ENCODE peak calls at places on chromosome X, in nine cellular contexts. R is H1; P is stimulated activated naive CD4-positive, alpha-beta T cell; Q is SHP77 treated with DMSO at 0.1 percent for 48 hours; W is stimulated activated CD4-positive, alpha-beta T cell treated with anti-CD3 and anti-CD28 coated beads, Interleukin-2, amount 100 ng/mL, for 48 hours; D is upper lobe of left lung; G is frontal cortex; T is lung; F is activated effector memory CD4-positive, alpha-beta T cell treated with anti-CD3 and anti-CD28 coated beads, Interleukin-2, amount 50 U/mL, for 16 hours. B is an unnamed sample.

GRCh38 chrX:8284131-8284530 is 113.1 kb upstream of the VCX2 start:
- DNase-seq in G (no peak), F (no peak), R (no peak), D (peak), Q (no peak), W (no peak), P (no peak), T (no peak), B (no peak)

GRCh38 chrX:118773782-118774181 is 46.4 kb downstream of the IL13RA1 start:
- DNase-seq in F (no peak), R (no peak), D (peak), G (no peak), T (peak), Q (no peak), W (no peak), P (no peak), B (no peak)

GRCh38 chrX:3129256-3129655 is 88.0 kb downstream of the ARSF start:
- DNase-seq in P (no peak), R (no peak), D (no peak), F (no peak), Q (no peak), T (no peak), G (no peak), W (no peak), B (no peak)

GRCh38 chrX:110286126-110286525 is 31.8 kb downstream of the AMMECR1 start:
- DNase-seq in T (no peak), R (no peak), F (no peak), W (no peak), D (no peak), P (no peak), G (no peak), Q (no peak), B (no peak)

GRCh38 chrX:114924846-114925245 is 92.6 kb downstream of the IL13RA2 start:
- DNase-seq in F (no peak), W (no peak), Q (no peak), T (no peak), P (no peak), G (no peak), R (no peak), D (no peak), B (no peak)

GRCh38 chrX:42276982-42277690 is 353.8 kb upstream of the CASK start:
- DNase-seq in G (no peak), P (no peak), F (no peak), W (no peak), T (no peak), R (no peak), Q (no peak), D (no peak), B (no peak)

GRCh38 chrX:40174594-40175415 is 77.0 kb upstream of the BCOR start:
- DNase-seq in F (peak), P (no peak), G (no peak), T (no peak), Q (peak), D (no peak), R (no peak), W (peak), B (no peak)

GRCh38 chrX:9928083-9928482 is 39.1 kb upstream of the CLDN34 start:
- DNase-seq in R (peak), W (no peak), D (no peak), F (no peak), G (no peak), T (no peak), P (no peak), Q (no peak), B (no peak)

GRCh38 chrX:151363316-151363715 is 33.7 kb upstream of the VMA21 start:
- DNase-seq in T (no peak), R (no peak), P (no peak), F (no peak), W (no peak), Q (no peak), D (no peak), G (no peak), B (no peak)

GRCh38 chrX:123153846-123154335 is 30.2 kb upstream of the GRIA3 start:
- DNase-seq in T (no peak), P (no peak), R (no peak), D (no peak), W (no peak), F (no peak), Q (no peak), G (no peak), B (no peak)

GRCh38 chrX:20620301-20620700 is 353.6 kb upstream of the RPS6KA3 start:
- DNase-seq in Q (no peak), W (no peak), R (no peak), T (no peak), F (no peak), D (no peak), P (no peak), G (no peak), B (no peak)

GRCh38 chrX:11434607-11435006 is 141.4 kb downstream of the AMELX start:
- DNase-seq in Q (no peak), G (no peak), T (no peak), W (no peak), R (no peak), D (no peak), F (no peak), P (no peak), B (no peak)

GRCh38 chrX:52576946-52577345 is 60.1 kb upstream of the XAGE1B start:
- DNase-seq in D (no peak), P (no peak), W (no peak), G (no peak), F (no peak), Q (no peak), R (no peak), T (no peak), B (no peak)

GRCh38 chrX:124234348-124234747 is 98.1 kb upstream of the TEX13D start:
- DNase-seq in P (no peak), W (no peak), D (no peak), R (no peak), F (no peak), G (no peak), Q (no peak), T (no peak), B (no peak)

GRCh38 chrX:16882702-16883486 is 12.7 kb upstream of the RBBP7 start:
- DNase-seq in G (peak), R (no peak), T (peak), W (peak), F (peak), P (peak), Q (peak), D (peak), B (peak)

GRCh38 chrX:119809185-119809666 is 17.8 kb upstream of the RPL39 start:
- DNase-seq in F (no peak), P (no peak), D (no peak), R (no peak), G (no peak), Q (no peak), W (no peak), T (no peak), B (no peak)

GRCh38 chrX:49995021-49995731 is 72.8 kb downstream of the CLCN5 start:
- DNase-seq in P (no peak), W (no peak), T (no peak), F (no peak), G (no peak), Q (no peak), R (no peak), D (no peak), B (no peak)

GRCh38 chrX:139203681-139204575 is 326.6 kb upstream of the F9 start:
- DNase-seq in R (no peak), G (no peak), D (no peak), W (no peak), F (no peak), Q (no peak), T (no peak), P (no peak), B (no peak)

GRCh38 chrX:69357293-69357692 is 146.8 kb upstream of the NALF2 start:
- DNase-seq in D (no peak), Q (no peak), R (no peak), G (no peak), W (no peak), F (no peak), P (no peak), T (no peak), B (no peak)

GRCh38 chrX:20594985-20595384 is 328.3 kb upstream of the RPS6KA3 start:
- DNase-seq in P (no peak), F (no peak), D (no peak), T (no peak), R (no peak), W (no peak), Q (no peak), G (no peak), B (no peak)

GRCh38 chrX:54933150-54933826 is 12.7 kb downstream of the TRO start:
- DNase-seq in W (no peak), T (no peak), G (no peak), F (no peak), R (no peak), D (no peak), Q (no peak), P (no peak), B (no peak)

GRCh38 chrX:46180258-46180687 is 364.9 kb downstream of the ZNF674 start:
- DNase-seq in W (no peak), F (no peak), D (no peak), T (no peak), G (no peak), R (no peak), Q (no peak), P (no peak), B (no peak)

GRCh38 chrX:1581132-1581531 is 10.3 kb upstream of the AKAP17A start:
- DNase-seq in G (no peak), R (peak), T (peak), F (peak), P (peak), Q (peak), W (peak), D (peak), B (peak)

GRCh38 chrX:133188631-133189030 is 29.5 kb downstream of the TFDP3 start:
- DNase-seq in T (no peak), P (no peak), G (no peak), Q (no peak), W (no peak), D (no peak), F (no peak), R (no peak), B (no peak)

GRCh38 chrX:34927866-34928265 is 14.7 kb upstream of the FAM47B start:
- DNase-seq in W (no peak), Q (no peak), D (no peak), G (no peak), R (no peak), P (no peak), F (no peak), T (no peak), B (no peak)

GRCh38 chrX:121869876-121870477 is 822.6 kb downstream of the GLUD2 start:
- DNase-seq in P (no peak), D (no peak), F (no peak), G (no peak), W (no peak), Q (no peak), R (no peak), T (no peak), B (no peak)

GRCh38 chrX:3271485-3272186 is 74.8 kb downstream of the MXRA5 start:
- DNase-seq in T (no peak), R (no peak), F (no peak), Q (no peak), D (no peak), G (no peak), P (no peak), W (no peak), B (no peak)

B was measured in DMS 273 treated with DMSO at 0.1 percent for 48 hours.